ENCODE peak calls at places on chromosome 21, in four cellular contexts. E is stomach, W is ovary, H is tibial nerve. R is an unnamed sample.

GRCh38 chr21:41686664-41687063 is 80.2 kb downstream of the RIPK4 start:
- DNase-seq in E (no peak), W (no peak), H (no peak), R (no peak)

GRCh38 chr21:29669416-29669815 is 270.4 kb downstream of the GRIK1 start:
- DNase-seq in E (no peak), W (no peak), H (no peak), R (no peak)

GRCh38 chr21:41605178-41605933 is 97.4 kb upstream of the TMPRSS2 start:
- DNase-seq in E (peak), W (no peak), H (no peak), R (no peak)

GRCh38 chr21:26437326-26438009 is 135.6 kb downstream of the CYYR1 start:
- DNase-seq in E (no peak), W (no peak), H (no peak), R (no peak)

GRCh38 chr21:41851090-41851790 is 27.9 kb downstream of the PRDM15 start:
- DNase-seq in E (no peak), W (no peak), H (no peak), R (no peak)

GRCh38 chr21:43737158-43737950 is 18.4 kb downstream of the PDXK start:
- DNase-seq in E (no peak), W (no peak), H (no peak), R (no peak)

GRCh38 chr21:28993293-28993629 is 584 bp upstream of the LTN1 start:
- DNase-seq in E (no peak), W (no peak), H (no peak), R (no peak)

GRCh38 chr21:43295016-43295958 is 126.5 kb downstream of the CRYAA start:
- DNase-seq in E (no peak), W (no peak), H (no peak), R (no peak)

GRCh38 chr21:38903578-38904193 is 98.0 kb downstream of the ETS2 start:
- DNase-seq in E (peak), W (no peak), H (no peak), R (no peak)

GRCh38 chr21:24110846-24111245 is 1496.4 kb downstream of the MRPL39 start:
- DNase-seq in E (no peak), W (no peak), H (no peak), R (no peak)

GRCh38 chr21:28871388-28872015 is 121.2 kb downstream of the LTN1 start:
- DNase-seq in E (no peak), W (no peak), H (no peak), R (no peak)

GRCh38 chr21:42031241-42031640 is 21.1 kb upstream of the ZBTB21 start:
- DNase-seq in E (no peak), W (peak), H (no peak), R (no peak)

GRCh38 chr21:34073749-34074282 is 438 bp downstream of the MRPS6 start:
- DNase-seq in E (peak), W (no peak), H (no peak), R (no peak)

GRCh38 chr21:28885853-28886177 is 106.9 kb downstream of the LTN1 start:
- DNase-seq in E (no peak), W (no peak), H (no peak), R (no peak)

GRCh38 chr21:40997831-40998230 is 150.9 kb upstream of the DSCAM start:
- DNase-seq in E (no peak), W (no peak), H (no peak), R (no peak)

GRCh38 chr21:39658066-39658465 is 45.3 kb downstream of the B3GALT5 start:
- DNase-seq in E (no peak), W (no peak), H (no peak), R (no peak)

GRCh38 chr21:38289697-38290096 is 32.9 kb downstream of the KCNJ15 start:
- DNase-seq in E (no peak), W (no peak), H (no peak), R (no peak)

GRCh38 chr21:38490411-38491020 is 7.8 kb downstream of the ERG start:
- DNase-seq in E (no peak), W (no peak), H (no peak), R (no peak)

GRCh38 chr21:26070822-26071425 is 99.6 kb downstream of the APP start:
- DNase-seq in E (no peak), W (peak), H (no peak), R (peak)

GRCh38 chr21:33650929-33651505 is 8.7 kb downstream of the ITSN1 start:
- DNase-seq in E (no peak), W (no peak), H (no peak), R (no peak)

GRCh38 chr21:41061701-41062100 is 106.3 kb upstream of the BACE2 start:
- DNase-seq in E (no peak), W (no peak), H (no peak), R (no peak)

GRCh38 chr21:31479714-31480113 is 135.7 kb upstream of the TIAM1 start:
- DNase-seq in E (no peak), W (no peak), H (no peak), R (no peak)

GRCh38 chr21:26119906-26120305 is 50.7 kb downstream of the APP start:
- DNase-seq in E (no peak), W (no peak), H (no peak), R (no peak)

GRCh38 chr21:33199516-33200217 is 30.1 kb upstream of the IFNAR2 start:
- DNase-seq in E (peak), W (peak), H (peak), R (peak)

GRCh38 chr21:20302084-20302483 is 696.1 kb upstream of the NCAM2 start:
- DNase-seq in E (no peak), W (no peak), H (no peak), R (no peak)

GRCh38 chr21:42366292-42367010 is at the start of gene TFF1:
- DNase-seq in E (peak), W (no peak), H (no peak), R (no peak)

GRCh38 chr21:31874817-31875216 is 2.0 kb downstream of the HUNK start:
- DNase-seq in E (no peak), W (peak), H (no peak), R (no peak)

DNA sequence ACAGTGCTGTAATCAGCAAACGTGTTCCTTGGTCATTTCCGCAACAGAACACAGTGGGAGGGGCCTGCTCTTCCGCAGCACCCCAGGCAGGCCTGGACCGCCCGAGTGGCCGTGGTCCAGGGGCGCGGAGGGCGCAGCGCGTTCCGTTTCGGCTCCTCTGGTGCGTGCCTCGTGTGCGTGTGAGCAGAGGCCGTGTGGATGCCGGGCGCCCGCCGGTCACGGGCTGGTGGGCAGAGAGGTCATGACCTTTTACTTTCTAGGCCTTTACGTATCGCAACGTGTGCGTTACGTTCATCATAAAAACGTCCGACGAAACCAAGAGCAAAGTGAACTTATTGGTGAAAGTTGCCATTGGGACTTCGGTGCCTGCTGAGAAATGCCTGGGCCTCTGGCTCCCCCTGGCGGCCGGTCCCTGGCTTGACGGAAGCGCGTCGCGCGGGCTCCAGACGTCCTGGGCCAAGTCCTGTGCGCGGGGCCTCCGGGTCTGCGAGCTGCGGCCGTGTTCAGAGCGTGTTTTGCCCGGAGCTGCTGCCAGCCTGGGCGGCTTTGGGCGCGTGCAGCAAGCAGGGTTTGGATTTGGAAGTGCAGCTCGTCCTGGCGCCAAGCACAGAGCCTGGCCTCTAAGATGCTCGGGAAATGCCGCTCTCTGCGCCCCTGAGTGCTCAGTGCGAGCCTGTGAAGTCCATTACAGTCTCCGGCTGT is 34.4 kb downstream of the COL18A1 start:
- DNase-seq in E (peak), W (peak), H (peak), R (peak)
- TF ChIP-seq EP300 in E (peak), W (peak), H (peak), R (no peak)

DNA sequence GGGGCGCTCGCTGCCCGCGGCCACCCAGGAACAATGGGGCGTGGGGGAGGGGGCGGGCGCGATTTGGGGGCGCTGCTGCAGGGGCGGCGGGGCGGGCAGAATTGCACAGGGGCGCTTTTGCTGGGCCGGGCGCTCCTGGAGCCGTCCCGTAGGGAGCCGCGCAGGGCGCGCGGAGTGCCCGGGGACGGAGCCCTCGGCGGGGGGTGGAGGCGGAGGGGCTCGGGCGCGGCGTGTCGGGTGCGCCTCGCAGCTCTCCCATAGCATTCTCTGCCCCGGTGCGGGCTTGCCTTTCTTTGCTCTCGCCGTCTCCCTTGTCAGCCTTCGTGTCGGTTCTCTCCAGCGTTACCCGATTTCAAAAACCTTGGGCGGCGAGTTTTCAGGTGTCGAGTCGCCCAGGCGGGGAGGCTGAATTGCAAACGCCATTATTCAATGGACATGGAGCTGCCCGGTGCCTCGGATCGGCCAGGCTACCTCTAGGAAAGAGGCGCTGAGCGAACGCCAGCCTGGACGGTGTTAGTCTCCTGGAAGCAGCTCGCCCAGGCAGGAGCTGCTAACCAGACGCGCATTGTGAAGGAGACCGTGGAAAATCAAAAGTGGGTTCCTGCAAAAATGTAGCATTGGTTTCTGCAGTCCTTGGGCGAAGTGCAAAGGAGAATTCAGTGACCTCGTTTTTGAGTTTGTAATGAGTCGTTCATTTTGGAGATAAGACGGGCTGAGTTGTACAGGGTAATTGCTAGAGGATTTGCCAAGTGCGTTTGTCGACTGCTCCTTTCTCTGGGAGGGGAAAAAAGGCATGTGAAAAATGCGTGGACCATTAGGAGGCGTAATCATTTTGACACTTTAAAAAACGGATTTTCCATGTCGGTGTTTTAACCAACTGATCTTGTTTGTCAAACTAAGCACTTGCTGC is 626 bp downstream of the CXADR start:
- DNase-seq in E (peak), W (peak), H (no peak), R (no peak)
- H3K27ac ChIP-seq in E (peak), W (no peak), H (no peak), R (peak)

GRCh38 chr21:37059181-37059580 is 13.7 kb downstream of the PIGP start:
- DNase-seq in E (no peak), W (no peak), H (no peak), R (no peak)
- TF ChIP-seq EP300 in E (no peak), W (no peak), H (no peak), R (no peak)

DNA sequence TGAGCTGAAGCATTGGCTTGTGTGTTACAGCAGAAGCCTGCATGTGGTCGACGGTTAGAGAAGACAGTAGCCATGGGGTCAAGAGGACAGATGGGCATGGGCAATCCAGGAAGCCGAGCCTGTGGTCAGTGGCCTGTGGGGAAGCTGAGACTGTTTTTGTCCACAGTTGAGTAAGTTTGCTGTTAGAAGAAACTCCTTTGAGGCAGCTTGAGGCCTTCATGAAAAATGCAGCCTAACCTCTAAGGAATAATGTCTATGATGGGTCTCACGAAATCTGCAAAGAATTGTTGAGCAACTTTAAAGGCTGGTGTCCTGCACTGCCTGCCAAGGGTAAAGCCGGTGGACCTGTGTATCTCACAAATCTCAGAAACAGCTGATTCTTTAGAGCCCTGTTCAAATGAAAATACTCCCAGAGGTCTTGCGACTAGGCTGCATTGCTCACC is 322.4 kb downstream of the SETD4 start:
- DNase-seq in E (no peak), W (no peak), H (peak), R (no peak)
- H3K27ac ChIP-seq in E (no peak), W (no peak), H (no peak), R (peak)

DNA sequence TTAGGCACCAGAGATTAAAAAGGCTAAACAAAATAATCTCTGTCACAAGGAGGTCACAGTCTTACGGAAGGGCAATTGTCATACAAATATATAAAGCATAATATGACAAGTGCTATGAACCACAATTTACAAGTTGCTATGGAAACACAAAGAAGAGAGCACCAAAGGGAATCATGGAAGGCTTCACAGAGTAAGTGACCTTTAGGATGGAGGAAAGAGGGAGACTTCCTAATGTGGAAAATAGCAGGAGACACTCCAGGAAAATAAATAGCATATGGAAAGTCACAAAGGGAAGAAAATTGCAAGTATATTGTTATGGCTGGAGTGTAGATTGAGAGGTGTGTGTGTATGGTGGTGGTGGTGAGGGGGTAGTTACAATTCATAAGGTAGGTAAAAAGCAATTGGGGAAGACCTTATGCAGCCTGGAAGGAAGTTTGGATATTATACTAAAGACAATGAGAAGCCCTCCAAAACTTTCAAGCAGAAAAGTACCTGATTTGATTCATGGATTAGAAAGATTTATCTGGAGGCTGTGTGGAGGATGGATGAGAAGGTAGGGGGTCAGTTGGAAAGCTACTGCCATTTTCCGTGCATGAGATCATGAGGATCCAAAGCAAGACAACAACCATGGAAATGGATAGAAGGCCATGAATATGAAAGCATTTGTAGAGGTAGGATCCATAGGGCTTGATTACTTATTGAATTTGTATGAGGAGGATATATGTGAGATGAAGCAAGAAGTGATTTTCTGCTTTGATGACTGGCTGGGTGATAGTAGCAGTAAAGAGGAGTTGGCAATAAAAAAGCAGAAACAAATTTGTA is 61.7 kb downstream of the SAMSN1 start:
- DNase-seq in E (no peak), W (no peak), H (no peak), R (no peak)
- TF ChIP-seq EP300 in E (no peak), W (no peak), H (no peak), R (no peak)

GRCh38 chr21:16302851-16303282 is 573.1 kb downstream of the USP25 start:
- DNase-seq in E (no peak), W (peak), H (no peak), R (no peak)
- H3K27ac ChIP-seq in E (peak), W (peak), H (peak), R (peak)

R was measured in suprapubic skin.